ENCODE peak calls at places on chromosomes 16 and 17, in four cellular contexts. B is cardiac muscle cell, S is Karpas-422, Z is stomach. I is an unnamed sample.

GRCh38 chr17:19354123-19354522 is 8.4 kb downstream of the B9D1 start:
- DNase-seq in Z (no peak), S (no peak), B (peak), I (peak)

GRCh38 chr17:8954339-8954738 is 11.2 kb downstream of the PIK3R5 start:
- DNase-seq in Z (peak), B (no peak), S (no peak), I (no peak)

GRCh38 chr16:27822529-27823437 is 240.7 kb downstream of the GSG1L start:
- DNase-seq in S (no peak), B (no peak), Z (peak), I (no peak)

GRCh38 chr16:83744521-83744981 is 63.2 kb upstream of the HSBP1 start:
- DNase-seq in B (no peak), Z (no peak), S (peak), I (peak)

GRCh38 chr16:83577201-83577600 is 230.6 kb upstream of the HSBP1 start:
- DNase-seq in S (no peak), Z (no peak), B (no peak), I (no peak)

GRCh38 chr16:31477220-31478216 is 5.4 kb upstream of the SLC5A2 start:
- DNase-seq in Z (peak), B (no peak), S (no peak), I (no peak)

GRCh38 chr17:77736207-77736600 is 222.3 kb upstream of the TNRC6C start:
- DNase-seq in B (no peak), Z (no peak), S (no peak), I (no peak)

GRCh38 chr17:59558953-59559352 is 6.5 kb upstream of the DHX40 start:
- DNase-seq in B (peak), S (peak), Z (no peak), I (no peak)

GRCh38 chr17:56176101-56176500 is 22.8 kb downstream of the ANKFN1 start:
- DNase-seq in B (no peak), S (no peak), Z (no peak), I (no peak)

GRCh38 chr17:30376621-30377452 is 1.9 kb upstream of the CPD start:
- DNase-seq in S (no peak), B (peak), Z (no peak), I (peak)

GRCh38 chr17:5416886-5417285 is 2.6 kb downstream of the NUP88 start:
- DNase-seq in B (no peak), S (no peak), Z (no peak), I (no peak)

GRCh38 chr16:89460556-89460955 is 29.8 kb downstream of the ANKRD11 start:
- DNase-seq in B (no peak), S (no peak), Z (no peak), I (no peak)

GRCh38 chr17:57811633-57812280 is 38.1 kb downstream of the MRPS23 start:
- DNase-seq in B (no peak), S (peak), Z (no peak), I (no peak)

GRCh38 chr17:64177346-64178010 is 47.5 kb upstream of the ERN1 start:
- DNase-seq in Z (no peak), S (no peak), B (no peak), I (no peak)

GRCh38 chr17:8846768-8847211 is 20.7 kb downstream of the PIK3R6 start:
- DNase-seq in B (peak), Z (no peak), S (peak), I (no peak)

GRCh38 chr17:75838410-75838809 is 5.8 kb downstream of the UNC13D start:
- DNase-seq in S (no peak), Z (no peak), B (no peak), I (no peak)

GRCh38 chr16:79582789-79583188 is 17.7 kb downstream of the MAF start:
- DNase-seq in S (no peak), B (no peak), Z (no peak), I (no peak)

GRCh38 chr17:45428050-45428953 is 4.4 kb downstream of the ARHGAP27 start:
- DNase-seq in S (peak), B (peak), Z (peak), I (no peak)

GRCh38 chr17:21008992-21009671 is 33.7 kb downstream of the USP22 start:
- DNase-seq in S (no peak), Z (no peak), B (no peak), I (no peak)

GRCh38 chr16:72952404-72953301 is 95.3 kb downstream of the ZFHX3 start:
- DNase-seq in S (no peak), Z (no peak), B (peak), I (peak)

GRCh38 chr17:12078791-12079190 is 58.1 kb downstream of the MAP2K4 start:
- DNase-seq in S (no peak), B (peak), Z (no peak), I (peak)

GRCh38 chr16:3143189-3143588 is 8.4 kb downstream of the ZNF213 start:
- DNase-seq in S (no peak), Z (no peak), B (no peak), I (no peak)

GRCh38 chr16:55435387-55435786 is 43.6 kb upstream of the MMP2 start:
- DNase-seq in S (no peak), Z (no peak), B (no peak), I (no peak)

GRCh38 chr17:58112970-58113631 is 29.9 kb downstream of the DYNLL2 start:
- DNase-seq in Z (peak), B (peak), S (peak), I (no peak)

GRCh38 chr16:3070608-3071111 is 5.2 kb downstream of the IL32 start:
- DNase-seq in Z (no peak), S (no peak), B (no peak), I (no peak)

GRCh38 chr17:72120878-72121163 is at the start of gene SOX9:
- DNase-seq in B (peak), Z (peak), S (peak), I (peak)

GRCh38 chr17:8447816-8448215 is 12.1 kb downstream of the NDEL1 start:
- DNase-seq in B (no peak), S (no peak), Z (no peak), I (no peak)

GRCh38 chr17:42803074-42803883 is 4.6 kb downstream of the CNTD1 start:
- DNase-seq in Z (no peak), B (peak), S (no peak), I (no peak)

GRCh38 chr17:28341516-28341915 is 6.0 kb downstream of the TNFAIP1 start:
- DNase-seq in S (no peak), Z (no peak), B (no peak), I (no peak)

GRCh38 chr16:69040144-69040909 is 65.1 kb upstream of the HAS3 start:
- DNase-seq in B (peak), Z (no peak), S (no peak), I (no peak)

GRCh38 chr16:58773870-58774269 is 39.8 kb upstream of the GOT2 start:
- DNase-seq in B (no peak), S (no peak), Z (no peak), I (no peak)

GRCh38 chr16:83682858-83683235 is 124.9 kb upstream of the HSBP1 start:
- DNase-seq in B (no peak), S (no peak), Z (no peak), I (no peak)

GRCh38 chr16:82248677-82249076 is 78.7 kb upstream of the MPHOSPH6 start:
- DNase-seq in Z (peak), B (no peak), S (no peak), I (no peak)

GRCh38 chr17:79931517-79932309 is 92.5 kb upstream of the CBX4 start:
- DNase-seq in S (no peak), B (peak), Z (no peak), I (no peak)

GRCh38 chr16:57639172-57639571 is 10.7 kb downstream of the ADGRG1 start:
- DNase-seq in B (peak), S (peak), Z (peak), I (no peak)

DNA sequence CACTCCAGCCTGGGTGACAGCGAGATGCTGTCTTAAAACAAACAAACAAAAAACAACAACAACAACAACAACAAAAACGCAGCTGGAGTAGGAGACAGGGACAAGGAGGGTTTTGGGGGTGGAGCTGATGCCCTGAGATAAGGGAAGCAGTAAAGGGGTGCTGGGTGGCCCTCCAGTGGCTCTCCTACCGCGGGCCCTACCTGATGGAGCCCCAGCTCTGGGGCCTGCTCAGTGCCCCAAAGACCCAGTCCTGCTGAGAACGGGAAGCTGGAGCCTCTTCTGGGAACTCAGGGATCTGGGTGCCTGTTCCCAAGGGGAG is 21.3 kb upstream of the NAGS start:
- DNase-seq in S (no peak), B (no peak), Z (no peak), I (no peak)
- H3K4me3 ChIP-seq in S (no peak), B (no peak), Z (peak), I (no peak)

GRCh38 chr17:81388612-81389367 is 6.5 kb upstream of the BAHCC1 start:
- DNase-seq in Z (no peak), S (no peak), B (no peak), I (no peak)
- H3K4me3 ChIP-seq in Z (no peak), S (no peak), B (no peak), I (no peak)

GRCh38 chr16:4937782-4938682 is 1.1 kb upstream of the PPL start:
- DNase-seq in S (no peak), B (no peak), Z (no peak), I (no peak)

GRCh38 chr16:4936181-4936990 is 562 bp downstream of the PPL start:
- DNase-seq in Z (peak), B (no peak), S (no peak), I (no peak)

GRCh38 chr16:4935231-4935855 is 1.6 kb downstream of the PPL start:
- DNase-seq in B (peak), Z (peak), S (no peak), I (peak)

GRCh38 chr16:4938683-4939030 is 1.7 kb upstream of the PPL start:
- DNase-seq in B (peak), S (no peak), Z (no peak), I (no peak)

DNA sequence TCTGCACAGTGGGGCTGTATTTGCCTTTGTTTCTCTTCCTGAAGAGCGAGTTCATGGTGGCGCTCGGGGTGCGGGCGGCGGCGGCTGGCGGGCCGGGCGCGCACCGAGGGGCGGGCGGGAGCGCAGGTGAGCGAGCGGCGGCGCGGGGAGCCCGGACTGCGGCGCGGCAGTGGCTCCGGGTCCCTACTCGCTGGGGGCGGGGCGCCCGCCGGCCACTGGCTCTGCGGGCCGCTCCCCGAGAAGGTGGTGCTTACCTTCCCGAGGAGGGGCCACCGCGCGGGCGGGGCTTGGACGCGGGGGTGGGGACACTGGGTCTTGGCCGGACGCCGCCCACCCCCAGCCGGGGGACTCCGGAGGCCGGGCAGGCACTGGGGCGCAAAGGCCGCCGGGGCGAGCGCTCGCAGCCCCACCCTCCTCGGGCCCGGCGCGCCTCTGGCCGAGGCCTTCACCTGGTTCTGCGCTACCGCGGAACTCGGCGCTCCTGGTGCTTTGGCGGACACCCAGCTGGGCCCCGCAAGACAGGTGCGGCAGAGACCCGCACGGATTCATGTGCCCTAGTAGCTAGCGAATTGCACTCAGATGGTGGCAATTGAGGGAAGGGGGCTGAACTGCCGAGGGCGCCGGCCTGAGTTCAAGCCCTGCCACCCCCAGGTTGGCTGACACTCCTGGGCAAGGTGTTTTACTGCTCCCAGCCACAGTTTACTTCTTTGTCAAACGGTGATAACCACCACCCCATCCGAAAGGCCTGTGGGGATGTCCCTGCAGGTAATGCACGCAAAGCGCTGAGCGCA is at the start of gene PPL:
- DNase-seq in S (no peak), B (no peak), Z (peak), I (no peak)
- H3K4me3 ChIP-seq in S (no peak), B (peak), Z (peak), I (peak)

DNA sequence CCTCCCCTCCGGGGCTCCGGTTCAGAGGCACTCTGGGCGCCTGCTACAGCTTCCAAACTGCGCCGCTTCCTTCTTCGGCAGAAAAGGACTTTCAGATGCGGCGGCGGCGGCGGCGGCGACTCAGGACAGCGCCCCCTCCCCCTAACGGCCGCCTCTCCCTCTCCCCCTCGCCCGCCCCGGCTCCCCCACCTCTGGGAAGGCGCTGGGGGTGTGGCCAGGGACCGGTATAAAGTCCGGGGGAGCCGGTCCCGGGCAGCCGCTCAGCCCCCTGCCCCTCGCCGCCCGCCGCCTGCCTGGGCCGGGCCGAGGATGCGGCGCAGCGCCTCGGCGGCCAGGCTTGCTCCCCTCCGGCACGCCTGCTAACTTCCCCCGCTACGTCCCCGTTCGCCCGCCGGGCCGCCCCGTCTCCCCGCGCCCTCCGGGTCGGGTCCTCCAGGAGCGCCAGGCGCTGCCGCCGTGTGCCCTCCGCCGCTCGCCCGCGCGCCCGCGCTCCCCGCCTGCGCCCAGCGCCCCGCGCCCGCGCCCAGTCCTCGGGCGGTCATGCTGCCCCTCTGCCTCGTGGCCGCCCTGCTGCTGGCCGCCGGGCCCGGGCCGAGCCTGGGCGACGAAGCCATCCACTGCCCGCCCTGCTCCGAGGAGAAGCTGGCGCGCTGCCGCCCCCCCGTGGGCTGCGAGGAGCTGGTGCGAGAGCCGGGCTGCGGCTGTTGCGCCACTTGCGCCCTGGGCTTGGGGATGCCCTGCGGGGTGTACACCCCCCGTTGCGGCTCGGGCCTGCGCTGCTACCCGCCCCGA is at the start of gene IGFBP4:
- DNase-seq in B (peak), Z (peak), S (peak), I (no peak)
- H3K4me3 ChIP-seq in B (peak), Z (peak), S (no peak), I (peak)

GRCh38 chr17:15384142-15384803 is 42.9 kb upstream of the TEKT3 start:
- DNase-seq in Z (no peak), B (peak), S (no peak), I (no peak)
- H3K4me3 ChIP-seq in Z (peak), B (no peak), S (no peak), I (no peak)

I was measured in BJ.